ENCODE peak calls at places on chromosomes 16 and 17, in ten cellular contexts. Q, C, N, E, X, Z, K, V, P and G are unnamed samples.

GRCh38 chr16:70437582-70438324 is 1.1 kb downstream of the ST3GAL2 start:
- DNase-seq in Q (peak), C (no peak), N (no peak), E (no peak), X (peak), Z (no peak), K (no peak), V (peak), P (peak), G (no peak)

GRCh38 chr17:79902146-79902791 is 63.0 kb upstream of the CBX4 start:
- DNase-seq in Q (no peak), C (no peak), N (no peak), E (peak), X (no peak), Z (no peak), K (no peak), V (no peak), P (no peak), G (no peak)

GRCh38 chr17:51050291-51051033 is 70.2 kb downstream of the SPAG9 start:
- DNase-seq in Q (no peak), C (no peak), N (no peak), E (no peak), X (peak), Z (no peak), K (no peak), V (no peak), P (no peak), G (peak)

GRCh38 chr16:11877374-11877773 is 26.0 kb upstream of the RSL1D1 start:
- DNase-seq in Q (no peak), C (no peak), N (no peak), E (no peak), X (peak), Z (no peak), K (no peak), V (no peak), P (no peak), G (no peak)

GRCh38 chr16:77807-78443 is at the start of gene MPG:
- DNase-seq in Q (peak), C (no peak), N (peak), E (peak), X (peak), Z (peak), K (peak), V (peak), P (peak), G (peak)

GRCh38 chr16:86510465-86511261 is at the start of gene FOXF1:
- DNase-seq in Q (peak), C (no peak), N (no peak), E (no peak), X (peak), Z (no peak), K (no peak), V (no peak), P (no peak), G (no peak)

GRCh38 chr17:19010729-19011505 is 6.4 kb upstream of the FAM83G start:
- DNase-seq in Q (no peak), C (no peak), N (no peak), E (no peak), X (peak), Z (no peak), K (no peak), V (no peak), P (no peak), G (no peak)

GRCh38 chr17:57269598-57270255 is 13.4 kb downstream of the MSI2 start:
- DNase-seq in Q (no peak), C (no peak), N (no peak), E (no peak), X (no peak), Z (no peak), K (no peak), V (no peak), P (no peak), G (no peak)

GRCh38 chr16:68396481-68396880 is 51.8 kb downstream of the SMPD3 start:
- DNase-seq in Q (peak), C (no peak), N (peak), E (no peak), X (peak), Z (no peak), K (peak), V (peak), P (peak), G (no peak)

GRCh38 chr17:55660171-55660886 is 62.3 kb downstream of the TMEM100 start:
- DNase-seq in Q (peak), C (no peak), N (no peak), E (no peak), X (peak), Z (no peak), K (no peak), V (no peak), P (no peak), G (no peak)

GRCh38 chr17:41416478-41416877 is 7.9 kb downstream of the KRT37 start:
- DNase-seq in Q (no peak), C (no peak), N (no peak), E (no peak), X (no peak), Z (no peak), K (no peak), V (no peak), P (no peak), G (no peak)

GRCh38 chr17:50272711-50273653 is 1.3 kb upstream of the TMEM92 start:
- DNase-seq in Q (peak), C (no peak), N (peak), E (peak), X (no peak), Z (peak), K (no peak), V (peak), P (peak), G (peak)

GRCh38 chr16:56475226-56475625 is 23.9 kb downstream of the OGFOD1 start:
- DNase-seq in Q (no peak), C (peak), N (no peak), E (no peak), X (no peak), Z (no peak), K (no peak), V (no peak), P (no peak), G (no peak)

GRCh38 chr16:81885976-81886586 is 107.0 kb downstream of the PLCG2 start:
- DNase-seq in Q (peak), C (no peak), N (no peak), E (no peak), X (peak), Z (peak), K (no peak), V (peak), P (peak), G (peak)

GRCh38 chr16:57471852-57472664 is 9.6 kb downstream of the POLR2C start:
- DNase-seq in Q (no peak), C (no peak), N (no peak), E (no peak), X (no peak), Z (no peak), K (no peak), V (no peak), P (no peak), G (no peak)

GRCh38 chr16:50842589-50842988 is 100.7 kb downstream of the CYLD start:
- DNase-seq in Q (no peak), C (no peak), N (no peak), E (no peak), X (peak), Z (no peak), K (peak), V (no peak), P (no peak), G (no peak)

GRCh38 chr17:17557796-17558195 is 33.7 kb downstream of the PEMT start:
- DNase-seq in Q (no peak), C (no peak), N (no peak), E (no peak), X (no peak), Z (no peak), K (no peak), V (no peak), P (no peak), G (no peak)